ENCODE peak calls at places on chromosomes 11 and 22, in six cellular contexts. C, X, B, Q, T and K are unnamed samples.

GRCh38 chr22:44211946-44212930 is 31.5 kb downstream of the PARVG start:
- DNase-seq in Q (peak), X (no peak), C (peak), T (no peak), B (no peak), K (no peak)

GRCh38 chr22:19959043-19959586 is 17.5 kb upstream of the TXNRD2 start:
- DNase-seq in C (no peak), B (peak), Q (peak), T (peak), X (peak), K (peak)

GRCh38 chr22:37634505-37635002 is 4.9 kb upstream of the SH3BP1 start:
- DNase-seq in B (no peak), T (no peak), X (no peak), C (no peak), Q (no peak), K (no peak)

GRCh38 chr11:90930252-90930651 is 707.4 kb upstream of the CHORDC1 start:
- DNase-seq in B (no peak), C (no peak), X (no peak), T (no peak), Q (no peak), K (no peak)

GRCh38 chr22:46370584-46371373 is 35.3 kb downstream of the TRMU start:
- DNase-seq in X (peak), C (no peak), B (no peak), T (no peak), Q (no peak), K (no peak)

GRCh38 chr22:42283288-42284229 is 13.1 kb upstream of the TCF20 start:
- DNase-seq in B (no peak), T (no peak), Q (no peak), C (no peak), X (no peak), K (no peak)

GRCh38 chr11:57277845-57278720 is 41.0 kb upstream of the APLNR start:
- DNase-seq in B (peak), Q (peak), C (peak), T (peak), X (peak), K (peak)

GRCh38 chr11:46471943-46472661 is 80.5 kb upstream of the CHRM4 start:
- DNase-seq in T (peak), B (no peak), Q (no peak), X (no peak), C (no peak), K (no peak)

GRCh38 chr11:122202161-122202950 is 86.3 kb upstream of the BLID start:
- DNase-seq in T (peak), C (peak), X (peak), Q (peak), B (no peak), K (no peak)

GRCh38 chr11:6618117-6619020 is 853 bp downstream of the TPP1 start:
- DNase-seq in B (peak), Q (peak), X (peak), C (peak), T (peak), K (no peak)

GRCh38 chr22:42970029-42970428 is 44.9 kb downstream of the PACSIN2 start:
- DNase-seq in C (no peak), T (no peak), B (no peak), Q (no peak), X (no peak), K (no peak)

GRCh38 chr22:39959640-39960447 is at the start of gene TMA7B:
- DNase-seq in T (peak), B (no peak), Q (peak), C (no peak), X (no peak), K (no peak)

GRCh38 chr11:102111787-102112653 is 1.8 kb downstream of the YAP1 start:
- DNase-seq in X (peak), B (no peak), T (peak), Q (peak), C (peak), K (no peak)

GRCh38 chr22:43535741-43536140 is 123.9 kb downstream of the MPPED1 start:
- DNase-seq in C (no peak), Q (no peak), T (no peak), X (no peak), B (no peak), K (no peak)

GRCh38 chr22:49297286-49297870 is 530.3 kb downstream of the BRD1 start:
- DNase-seq in X (no peak), B (peak), T (no peak), Q (no peak), C (no peak), K (peak)

GRCh38 chr11:102414559-102414958 is 38.0 kb downstream of the TMEM123 start:
- DNase-seq in Q (no peak), C (no peak), T (no peak), B (no peak), X (no peak), K (no peak)

GRCh38 chr11:68968306-68969255 is 12.2 kb downstream of the MRGPRD start:
- DNase-seq in B (no peak), X (no peak), Q (no peak), T (no peak), C (no peak), K (no peak)

GRCh38 chr22:36027579-36027959 is 1.1 kb downstream of the RBFOX2 start:
- DNase-seq in Q (no peak), X (peak), C (no peak), B (peak), T (peak), K (no peak)

GRCh38 chr11:21556936-21557335 is 635.9 kb upstream of the ANO5 start:
- DNase-seq in Q (no peak), B (no peak), X (no peak), T (no peak), C (no peak), K (no peak)

GRCh38 chr11:91946397-91947090 is 278.1 kb upstream of the FAT3 start:
- DNase-seq in T (peak), Q (no peak), B (no peak), X (no peak), C (no peak), K (no peak)

GRCh38 chr11:39786682-39787081 is 1672.8 kb downstream of the LRRC4C start:
- DNase-seq in B (no peak), Q (no peak), T (no peak), C (no peak), X (no peak), K (no peak)

GRCh38 chr11:40290031-40290650 is 1169.3 kb downstream of the LRRC4C start:
- DNase-seq in X (no peak), T (peak), B (no peak), Q (peak), C (no peak), K (no peak)

GRCh38 chr11:122633219-122633829 is 22.2 kb upstream of the UBASH3B start:
- DNase-seq in B (no peak), T (peak), X (no peak), Q (peak), C (no peak), K (no peak)

GRCh38 chr11:86671386-86672006 is 920 bp downstream of the ME3 start:
- DNase-seq in Q (no peak), T (peak), C (no peak), X (peak), B (peak), K (no peak)

GRCh38 chr11:34339149-34340064 is 18.4 kb downstream of the ABTB2 start:
- DNase-seq in T (peak), X (no peak), B (no peak), C (no peak), Q (no peak), K (no peak)

GRCh38 chr22:42932857-42933782 is 76.0 kb upstream of the ARFGAP3 start:
- DNase-seq in B (no peak), Q (peak), X (no peak), C (no peak), T (peak), K (no peak)

DNA sequence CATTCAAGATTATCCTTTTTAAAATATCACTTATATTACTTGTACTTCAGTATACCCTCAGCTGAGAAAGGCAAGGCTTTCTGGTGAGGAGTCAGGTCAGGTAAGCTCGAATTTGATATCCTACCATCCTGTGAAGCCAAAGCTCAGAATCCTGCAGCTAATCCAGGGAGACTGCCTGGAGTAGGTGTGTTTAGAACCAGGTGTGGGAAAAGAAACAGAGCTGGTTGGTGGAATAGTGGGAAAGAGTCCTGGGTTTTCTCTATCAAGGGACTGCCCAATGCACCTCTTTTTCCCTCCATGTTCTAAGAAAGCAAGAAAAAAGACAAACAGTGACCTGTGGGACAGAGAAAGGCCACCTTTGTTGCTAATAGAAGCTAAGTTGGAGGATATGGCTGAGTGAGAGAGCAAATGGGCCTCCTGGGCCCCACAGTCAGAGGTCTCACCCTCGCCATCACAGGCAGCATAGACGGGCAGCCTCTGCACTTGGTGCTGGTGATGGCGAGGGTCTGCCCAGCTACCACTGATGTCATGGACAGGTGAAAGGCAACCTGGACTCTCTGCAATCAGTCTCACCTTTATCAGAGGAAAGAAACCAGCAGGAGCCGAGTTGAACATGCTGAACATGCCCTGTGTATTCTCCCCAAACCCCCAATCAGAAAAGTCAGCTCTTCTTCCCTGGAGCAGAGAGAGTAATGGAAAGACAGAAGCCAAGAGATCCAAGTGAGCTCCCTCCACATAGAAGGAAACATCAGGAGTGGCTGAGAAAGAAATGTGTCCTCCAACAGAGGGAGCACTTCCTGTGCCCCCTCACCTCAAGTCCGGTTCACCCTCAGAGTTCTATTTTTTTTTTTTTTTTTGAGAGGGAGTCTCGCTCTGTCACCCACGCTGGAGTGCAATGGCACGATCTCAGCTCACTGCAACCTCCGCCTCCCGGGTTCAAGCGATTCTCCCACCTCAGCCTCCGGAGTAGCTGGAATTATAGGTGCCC is 491.3 kb downstream of the BUD13 start:
- DNase-seq in B (no peak), T (no peak), C (no peak), Q (no peak), X (no peak), K (no peak)
- TF ChIP-seq CTCF in B (no peak), T (no peak), C (no peak), Q (no peak), X (no peak), K (peak)

DNA sequence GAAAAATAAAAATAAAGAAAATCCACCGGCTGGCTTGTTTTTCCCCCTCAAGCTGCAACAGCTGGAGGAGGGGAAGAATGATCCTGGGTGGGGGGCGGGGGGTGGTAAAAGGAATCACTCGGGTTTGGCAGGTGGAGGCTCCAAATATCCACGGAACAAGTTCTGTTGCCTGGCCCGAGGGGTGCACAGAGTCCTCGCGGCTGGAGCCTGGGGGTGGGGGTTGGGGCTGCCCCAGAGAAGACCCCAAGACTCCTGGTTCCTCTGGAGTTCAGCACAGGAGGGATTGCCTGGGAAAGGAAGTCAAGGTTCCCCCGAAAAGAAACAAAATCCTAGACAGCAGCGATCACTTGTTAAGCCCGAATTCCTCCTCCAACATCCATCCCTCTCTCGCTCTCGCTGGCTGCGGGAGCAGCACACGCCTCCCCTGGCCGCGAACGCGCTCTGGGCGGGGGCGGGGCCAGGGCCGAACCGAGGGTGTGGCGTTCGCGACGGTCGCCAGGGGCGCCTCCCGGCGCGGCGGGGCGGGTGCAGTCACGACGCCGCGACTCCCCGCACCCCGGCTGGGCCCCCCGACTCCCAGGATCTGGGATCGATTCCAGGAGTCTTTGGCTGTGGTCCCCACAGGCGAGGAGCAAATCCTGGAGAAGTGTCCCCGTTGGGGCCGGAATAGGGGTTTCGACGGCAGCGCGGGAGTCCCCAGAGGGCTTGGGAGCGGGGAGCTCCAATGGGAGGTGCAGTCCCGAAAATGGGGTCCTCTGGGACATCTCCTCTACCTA is at the start of gene KCNA4:
- DNase-seq in B (peak), X (no peak), Q (no peak), T (no peak), C (no peak), K (peak)
- TF ChIP-seq CTCF in B (peak), X (no peak), Q (no peak), T (no peak), C (no peak), K (peak)

GRCh38 chr11:10514210-10514609 is 26.8 kb downstream of the RNF141 start:
- DNase-seq in T (peak), Q (peak), X (no peak), C (no peak), B (no peak), K (no peak)
- TF ChIP-seq CTCF in T (peak), Q (peak), X (peak), C (peak), B (peak), K (peak)

DNA sequence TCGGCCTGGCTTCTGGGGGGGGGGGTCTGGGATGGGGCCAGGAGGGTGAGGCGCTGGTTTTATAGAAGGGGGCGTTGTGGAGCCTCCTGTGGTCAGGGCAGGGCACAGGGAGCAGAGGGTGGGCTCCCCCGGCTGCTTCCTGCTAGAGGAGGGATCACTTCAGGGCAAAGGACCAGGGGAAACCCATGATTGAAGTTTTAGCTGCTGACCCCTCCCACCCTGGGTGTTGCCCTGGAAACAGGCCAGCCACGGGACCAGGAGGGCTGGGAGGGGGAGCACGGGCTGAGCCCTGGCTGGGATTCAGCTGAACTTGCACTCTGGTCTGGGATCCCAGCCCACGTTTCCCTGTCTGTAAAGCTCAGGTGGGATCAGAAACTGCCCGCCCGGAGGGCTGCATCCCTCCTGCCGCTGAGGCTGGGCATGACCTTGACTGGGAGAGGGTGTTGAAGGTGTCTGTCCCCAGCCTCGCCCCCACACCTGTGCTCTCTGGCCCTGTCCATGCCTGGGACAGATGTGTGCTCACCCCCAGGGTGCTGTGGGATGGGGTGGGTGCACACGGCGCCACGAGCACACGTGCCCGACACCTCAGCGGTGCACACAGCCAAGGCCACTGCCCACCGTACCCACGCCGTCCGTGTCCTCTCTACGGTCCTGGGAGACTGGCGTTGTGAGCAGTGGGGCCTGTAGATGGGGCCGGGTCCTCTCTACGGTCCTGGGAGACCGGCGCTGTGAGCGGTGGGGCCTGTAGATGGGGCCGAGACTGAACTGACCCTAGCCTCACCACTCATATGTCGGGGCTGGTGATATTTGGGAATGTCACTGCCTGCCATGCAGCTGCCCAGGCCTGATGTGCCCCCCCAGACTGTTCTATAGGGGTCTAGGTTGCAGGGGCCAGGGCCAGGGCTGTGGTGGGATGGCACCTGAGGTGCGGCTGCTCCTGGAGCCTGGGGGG is 2.3 kb downstream of the TSPAN4 start:
- DNase-seq in C (peak), Q (peak), B (peak), X (peak), T (peak), K (no peak)
- TF ChIP-seq CTCF in C (no peak), Q (no peak), B (no peak), X (no peak), T (no peak), K (peak)

DNA sequence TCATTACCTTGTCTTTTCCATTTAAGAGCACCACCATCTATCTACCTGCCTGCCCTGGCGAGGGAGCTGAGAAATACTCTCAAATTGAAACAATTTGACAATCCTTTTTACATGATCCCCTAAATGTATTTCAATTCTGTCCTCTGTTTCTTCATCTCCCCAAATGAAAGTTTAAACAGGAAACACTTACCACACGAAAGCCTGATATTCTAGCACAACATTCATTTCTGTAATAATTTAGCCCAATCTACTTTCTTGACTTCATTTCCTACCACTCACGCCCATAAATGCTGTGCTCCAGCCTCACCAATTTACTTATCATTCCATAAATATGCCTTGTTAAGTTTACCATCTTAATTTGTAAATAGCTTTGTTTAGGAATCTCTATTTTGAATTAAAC is 89.8 kb upstream of the MS4A8 start:
- DNase-seq in T (no peak), C (no peak), B (no peak), X (no peak), Q (no peak), K (no peak)
- TF ChIP-seq CTCF in T (no peak), C (no peak), B (no peak), X (no peak), Q (no peak), K (no peak)

GRCh38 chr11:30855383-30856006 is 269.3 kb upstream of the MPPED2 start:
- DNase-seq in C (no peak), T (peak), Q (peak), X (no peak), B (no peak), K (no peak)
- TF ChIP-seq CTCF in C (no peak), T (no peak), Q (peak), X (peak), B (peak), K (peak)

DNA sequence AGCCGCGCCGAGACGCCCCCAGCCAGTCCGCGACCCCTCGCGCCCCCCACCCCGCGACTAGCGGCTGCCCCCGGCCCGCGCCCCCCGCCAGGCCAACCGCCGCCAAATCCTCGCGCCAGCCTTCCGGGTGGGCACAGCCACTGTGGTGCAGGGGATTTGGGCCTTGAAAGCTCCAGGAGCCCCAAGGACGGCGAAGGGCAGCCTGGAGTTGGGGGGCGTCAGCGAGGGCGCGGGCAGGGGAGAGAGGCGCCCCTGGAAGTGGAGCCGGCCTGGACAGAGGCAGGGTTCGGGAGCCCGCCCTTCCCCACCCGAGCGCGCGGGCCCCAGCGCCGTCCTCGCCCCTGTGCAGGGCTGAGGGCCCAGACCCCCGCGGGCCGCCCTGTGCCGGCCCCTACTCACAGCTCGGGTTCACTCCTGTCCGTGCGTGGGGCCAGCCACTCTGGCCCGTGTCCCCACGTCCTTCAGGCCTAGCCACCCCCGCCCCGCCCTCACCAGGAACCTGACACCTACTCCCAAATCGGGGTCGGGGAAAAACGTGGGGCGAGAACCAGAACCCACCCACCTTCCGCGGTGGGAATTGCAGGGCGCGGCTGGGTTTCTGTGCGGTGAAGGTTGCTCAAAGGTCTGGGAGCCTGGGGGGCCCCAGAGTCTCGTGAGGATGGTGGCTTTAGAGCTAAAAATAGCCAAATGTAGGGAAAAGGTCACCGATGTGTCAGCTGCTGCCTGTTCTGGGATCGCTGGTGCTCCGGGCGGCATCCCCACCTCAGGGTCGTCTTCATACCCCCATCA is at the start of gene CPT1B:
- DNase-seq in X (no peak), B (no peak), Q (peak), C (no peak), T (peak), K (no peak)
- TF ChIP-seq CTCF in X (no peak), B (no peak), Q (no peak), C (peak), T (no peak), K (no peak)

GRCh38 chr11:15275141-15275540 is 160.4 kb downstream of the INSC start:
- DNase-seq in Q (no peak), B (no peak), C (no peak), X (no peak), T (no peak), K (no peak)

GRCh38 chr11:15280393-15280792 is 165.7 kb downstream of the INSC start:
- DNase-seq in Q (no peak), X (no peak), T (no peak), B (no peak), C (no peak), K (no peak)

GRCh38 chr11:15278129-15278528 is 163.4 kb downstream of the INSC start:
- DNase-seq in T (peak), X (no peak), C (no peak), Q (peak), B (no peak), K (no peak)

DNA sequence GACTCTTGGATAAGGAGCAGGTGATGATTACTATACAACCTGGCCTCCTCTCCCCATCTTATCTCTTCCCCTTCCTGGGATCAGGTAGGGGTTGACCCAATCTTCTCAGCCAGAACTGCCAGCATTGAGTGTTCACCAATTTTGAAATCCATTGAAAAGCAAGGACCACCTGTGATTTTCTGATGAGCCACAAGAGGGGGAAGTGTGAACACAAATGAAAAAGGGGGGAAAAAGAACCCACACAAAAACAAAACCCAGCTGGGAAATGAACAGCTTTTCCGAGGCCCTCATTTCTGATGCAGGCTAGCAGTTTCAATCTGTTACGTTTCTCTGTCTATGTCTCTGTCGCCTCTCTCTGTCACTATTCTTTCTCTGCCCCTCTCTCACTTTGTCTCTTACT is 161.9 kb downstream of the INSC start:
- DNase-seq in X (no peak), T (peak), C (no peak), Q (peak), B (no peak), K (no peak)
- TF ChIP-seq CTCF in X (no peak), T (peak), C (peak), Q (peak), B (peak), K (peak)